ENCODE peak calls at places on chromosomes 13 and 19, in four cellular contexts. M is ELR, D is left ventricle myocardium inferior, V is NCI-H1105. Z is an unnamed sample.

GRCh38 chr19:5661483-5661882 is 18.8 kb downstream of the MICOS13 start:
- DNase-seq in M (no peak), D (no peak), V (no peak), Z (no peak)

GRCh38 chr19:41734585-41734984 is 20.7 kb upstream of the CEACAM6 start:
- DNase-seq in D (no peak), V (peak; percentile 62), M (no peak), Z (no peak)

GRCh38 chr19:3478409-3479176 is 1.7 kb downstream of the SMIM24 start:
- DNase-seq in V (no peak), M (no peak), D (no peak), Z (no peak)

GRCh38 chr19:41860419-41861097 is 503 bp downstream of the RPS19 start:
- DNase-seq in D (no peak), M (no peak), V (no peak), Z (no peak)

GRCh38 chr13:85816413-85816812 is 17.2 kb upstream of the SLITRK6 start:
- DNase-seq in V (no peak), D (no peak), M (peak; percentile 29), Z (no peak)

GRCh38 chr13:113739527-113740285 is 19.3 kb upstream of the TMEM255B start:
- DNase-seq in V (no peak), M (no peak), D (no peak), Z (no peak)

GRCh38 chr19:29547981-29548380 is 22.2 kb downstream of the VSTM2B start:
- DNase-seq in M (no peak), D (no peak), V (no peak), Z (no peak)

GRCh38 chr19:49790866-49791265 is 22.2 kb downstream of the FUZ start:
- DNase-seq in D (peak; percentile 47), M (no peak), V (no peak), Z (no peak)

GRCh38 chr13:57045816-57046691 is 94.7 kb upstream of the PRR20A start:
- DNase-seq in V (no peak), D (no peak), M (no peak), Z (no peak)

GRCh38 chr19:867301-867793 is 7.9 kb downstream of the CFD start:
- DNase-seq in D (no peak), M (no peak), V (no peak), Z (no peak)

GRCh38 chr13:102911336-102911735 is 65.5 kb downstream of the ERCC5 start:
- DNase-seq in V (no peak), M (no peak), D (no peak), Z (no peak)

GRCh38 chr19:42928896-42929295 is 8.1 kb downstream of the PSG7 start:
- DNase-seq in V (no peak), D (no peak), M (no peak), Z (no peak)

GRCh38 chr13:101332583-101332982 is 83.7 kb downstream of the NALCN start:
- DNase-seq in V (no peak), M (no peak), D (no peak), Z (no peak)

GRCh38 chr13:20525144-20525600 is 485 bp downstream of the CRYL1 start:
- DNase-seq in V (no peak), M (no peak), D (peak; percentile 46), Z (peak; percentile 41)

GRCh38 chr19:27735314-27735713 is 1477.6 kb downstream of the UQCRFS1 start:
- DNase-seq in D (no peak), M (no peak), V (no peak), Z (no peak)

GRCh38 chr19:33310606-33311325 is 8.4 kb upstream of the CEBPA start:
- DNase-seq in M (no peak), V (no peak), D (no peak), Z (peak; percentile 94)

GRCh38 chr19:51514866-51515481 is 13.4 kb upstream of the SIGLEC12 start:
- DNase-seq in V (peak; percentile 19), D (no peak), M (peak; percentile 68), Z (peak; percentile 9)

GRCh38 chr13:40259899-40260298 is 406.5 kb downstream of the FOXO1 start:
- DNase-seq in M (no peak), D (no peak), V (no peak), Z (no peak)

GRCh38 chr19:38658462-38659306 is 11.2 kb downstream of the ACTN4 start:
- DNase-seq in D (no peak), M (peak; percentile 99), V (peak; percentile 90), Z (peak; percentile 77)